ENCODE peak calls at places on chromosomes 5 and 9, in eight cellular contexts. P, T, U, C, S, E, V and X are unnamed samples.

GRCh38 chr5:132457371-132458225 is 33.0 kb downstream of the IRF1 start:
- ATAC-seq in T (peak), U (peak), V (peak), P (peak), C (peak), S (peak), E (peak), X (peak)

GRCh38 chr5:106292654-106293053 is 1378.1 kb downstream of the EFNA5 start:
- ATAC-seq in U (no peak), S (no peak), C (no peak), E (no peak), V (no peak), T (no peak), P (no peak), X (no peak)

GRCh38 chr5:172235827-172236749 is 42.1 kb downstream of the EFCAB9 start:
- ATAC-seq in V (no peak), U (no peak), T (no peak), S (no peak), C (no peak), E (no peak), P (no peak), X (no peak)

GRCh38 chr9:76894198-76894597 is 11.7 kb downstream of the PRUNE2 start:
- ATAC-seq in S (no peak), E (no peak), P (no peak), U (no peak), V (no peak), T (no peak), C (no peak), X (no peak)

GRCh38 chr5:68214472-68215207 is 916 bp upstream of the PIK3R1 start:
- ATAC-seq in T (no peak), P (no peak), S (no peak), V (no peak), C (no peak), U (peak), E (peak), X (peak)

GRCh38 chr5:138595396-138595795 is 20.2 kb upstream of the HSPA9 start:
- ATAC-seq in S (peak), V (no peak), P (no peak), E (no peak), T (no peak), C (no peak), U (no peak), X (no peak)

GRCh38 chr5:74239268-74239667 is 401.3 kb downstream of the ENC1 start:
- ATAC-seq in U (no peak), E (peak), T (no peak), S (peak), V (peak), P (no peak), C (no peak), X (no peak)

GRCh38 chr5:73388371-73388684 is 60.2 kb downstream of the FOXD1 start:
- ATAC-seq in V (no peak), E (no peak), T (no peak), S (no peak), U (no peak), C (no peak), P (no peak), X (no peak)

GRCh38 chr5:145825751-145826180 is 9.4 kb downstream of the PRELID2 start:
- ATAC-seq in V (peak), S (peak), C (no peak), U (peak), T (no peak), P (no peak), E (peak), X (no peak)

GRCh38 chr9:88663766-88664419 is 128.9 kb downstream of the NXNL2 start:
- ATAC-seq in C (no peak), E (no peak), V (no peak), U (no peak), P (no peak), T (no peak), S (no peak), X (no peak)

GRCh38 chr5:77906806-77907205 is 130.7 kb upstream of the TBCA start:
- ATAC-seq in S (no peak), T (no peak), U (no peak), V (no peak), E (no peak), P (no peak), C (no peak), X (no peak)

GRCh38 chr9:128115187-128116103 is 12.1 kb downstream of the PTGES2 start:
- ATAC-seq in T (peak), C (no peak), U (peak), S (peak), V (peak), E (no peak), P (peak), X (peak)

GRCh38 chr9:132114102-132114707 is 34.5 kb upstream of the MED27 start:
- ATAC-seq in S (peak), V (peak), E (no peak), C (peak), P (peak), T (no peak), U (no peak), X (peak)

GRCh38 chr5:96807099-96807654 is 568 bp downstream of the ERAP1 start:
- ATAC-seq in S (peak), T (peak), C (peak), V (peak), E (peak), P (peak), U (peak), X (peak)

GRCh38 chr5:44821164-44821563 is 12.4 kb downstream of the MRPS30 start:
- ATAC-seq in E (no peak), S (no peak), T (no peak), U (no peak), C (no peak), V (no peak), P (no peak), X (no peak)

GRCh38 chr9:13957089-13957488 is 356.9 kb downstream of the NFIB start:
- ATAC-seq in V (no peak), U (no peak), P (no peak), T (no peak), E (no peak), S (no peak), C (no peak), X (no peak)

GRCh38 chr9:120532891-120533290 is 47.1 kb downstream of the CDK5RAP2 start:
- ATAC-seq in S (no peak), P (no peak), V (no peak), E (no peak), U (no peak), T (no peak), C (no peak), X (no peak)

GRCh38 chr5:81908771-81909170 is 63.1 kb upstream of the ATG10 start:
- ATAC-seq in T (no peak), P (no peak), U (no peak), S (no peak), E (no peak), V (no peak), C (no peak), X (no peak)

GRCh38 chr9:107249665-107250285 is 33.3 kb upstream of the RAD23B start:
- ATAC-seq in T (no peak), C (no peak), V (no peak), S (no peak), E (no peak), P (no peak), U (no peak), X (no peak)

GRCh38 chr5:5480481-5481111 is 58.1 kb downstream of the ICE1 start:
- ATAC-seq in V (peak), U (no peak), C (no peak), T (no peak), P (peak), S (no peak), E (no peak), X (no peak)

GRCh38 chr9:94780516-94780950 is 54.0 kb downstream of the AOPEP start:
- ATAC-seq in U (peak), T (peak), E (no peak), S (no peak), P (no peak), C (no peak), V (no peak), X (peak)

GRCh38 chr5:160280384-160281090 is 31.8 kb downstream of the CCNJL start:
- ATAC-seq in S (no peak), U (no peak), P (no peak), T (no peak), V (no peak), E (no peak), C (no peak), X (no peak)

GRCh38 chr9:137956688-137957385 is 79.3 kb downstream of the CACNA1B start:
- ATAC-seq in S (peak), U (no peak), V (no peak), P (no peak), C (no peak), E (no peak), T (peak), X (no peak)

GRCh38 chr5:57466544-57466943 is 16.1 kb downstream of the ACTBL2 start:
- ATAC-seq in C (no peak), T (no peak), E (no peak), V (no peak), U (no peak), P (no peak), S (no peak), X (no peak)

GRCh38 chr9:93143830-93144530 is 9.9 kb upstream of the NINJ1 start:
- ATAC-seq in T (peak), C (peak), E (no peak), S (peak), P (peak), V (peak), U (peak), X (peak)

GRCh38 chr5:129506092-129506491 is 46.0 kb downstream of the ADAMTS19 start:
- ATAC-seq in S (no peak), T (no peak), U (no peak), P (no peak), V (no peak), C (no peak), E (no peak), X (no peak)

GRCh38 chr9:93182572-93182971 is 1.4 kb upstream of the WNK2 start:
- ATAC-seq in P (no peak), E (no peak), S (no peak), T (no peak), U (no peak), V (no peak), C (no peak), X (no peak)

GRCh38 chr5:143760137-143760505 is 51.8 kb upstream of the HMHB1 start:
- ATAC-seq in U (peak), T (no peak), C (no peak), V (no peak), E (no peak), S (no peak), P (no peak), X (peak)

GRCh38 chr5:143205879-143206193 is 197.7 kb downstream of the NR3C1 start:
- ATAC-seq in U (no peak), C (no peak), P (peak), T (no peak), E (no peak), V (peak), S (no peak), X (no peak)

GRCh38 chr5:132387649-132388117 is 18.2 kb downstream of the SLC22A5 start:
- ATAC-seq in C (peak), U (no peak), T (no peak), P (no peak), V (peak), S (peak), E (peak), X (no peak)

GRCh38 chr5:31692561-31693221 is 53.8 kb downstream of the PDZD2 start:
- ATAC-seq in E (no peak), P (no peak), T (no peak), U (no peak), C (no peak), S (no peak), V (no peak), X (no peak)

GRCh38 chr9:92752812-92753404 is 11.7 kb downstream of the BICD2 start:
- ATAC-seq in C (no peak), T (no peak), S (peak), P (no peak), E (no peak), V (no peak), U (peak), X (peak)

GRCh38 chr9:124017064-124017928 is 5.7 kb downstream of the LHX2 start:
- ATAC-seq in V (no peak), P (no peak), U (no peak), C (no peak), S (no peak), E (no peak), T (no peak), X (no peak)